ENCODE peak calls at places on chromosomes 4 and X, in eight cellular contexts. T is NCI-H187 treated with DMSO at 0.1 percent for 48 hours, A is GM04503, W is WERI-Rb-1, G is iPS-NIHi11, B is esophagus muscularis mucosa, H is anterior cingulate cortex, D is Calu3. F is an unnamed sample.

GRCh38 chr4:3685081-3685645 is 81.0 kb upstream of the ADRA2C start:
- DNase-seq in W (no peak), T (no peak), H (no peak), D (no peak), A (no peak), B (no peak), G (no peak), F (no peak)

GRCh38 chr4:14529653-14530052 is 472.6 kb upstream of the CPEB2 start:
- DNase-seq in A (no peak), G (peak; percentile 27), D (no peak), T (no peak), H (no peak), W (peak; percentile 9), B (no peak), F (no peak)

GRCh38 chrX:101206471-101206870 is 13.1 kb upstream of the DRP2 start:
- DNase-seq in A (no peak), W (no peak), B (no peak), H (no peak), D (no peak), G (peak; percentile 8), T (no peak), F (peak; percentile 56)

GRCh38 chr4:52157641-52158316 is 106.7 kb downstream of the SPATA18 start:
- DNase-seq in T (no peak), D (no peak), W (no peak), B (no peak), A (no peak), G (no peak), H (no peak), F (no peak)

GRCh38 chr4:152307669-152308068 is 228.2 kb downstream of the FBXW7 start:
- DNase-seq in G (no peak), B (no peak), H (no peak), D (no peak), A (no peak), W (no peak), T (no peak), F (no peak)

GRCh38 chr4:84563002-84563401 is 19.9 kb upstream of the CDS1 start:
- DNase-seq in W (no peak), H (no peak), D (no peak), T (no peak), B (no peak), A (no peak), G (no peak), F (no peak)

GRCh38 chr4:67765928-67766327 is 11.7 kb upstream of the GNRHR start:
- DNase-seq in T (no peak), D (no peak), G (no peak), H (no peak), A (no peak), W (no peak), B (no peak), F (no peak)

GRCh38 chr4:170145120-170145519 is 55.4 kb upstream of the AADAT start:
- DNase-seq in B (no peak), H (no peak), A (no peak), D (no peak), T (no peak), W (no peak), G (no peak), F (no peak)

GRCh38 chr4:152156448-152156847 is 379.4 kb downstream of the FBXW7 start:
- DNase-seq in G (no peak), A (no peak), B (no peak), D (no peak), T (no peak), W (no peak), H (no peak), F (no peak)

GRCh38 chrX:121641560-121641959 is 594.1 kb downstream of the GLUD2 start:
- DNase-seq in T (no peak), W (no peak), D (no peak), B (no peak), H (no peak), G (no peak), A (peak; percentile 30), F (peak; percentile 36)

GRCh38 chr4:119110121-119110520 is 25.5 kb upstream of the MYOZ2 start:
- DNase-seq in A (peak; percentile 57), D (no peak), T (no peak), W (no peak), B (no peak), G (no peak), H (no peak), F (no peak)

GRCh38 chr4:139528377-139529005 is 27.5 kb downstream of the SETD7 start:
- DNase-seq in W (peak; percentile 39), T (no peak), H (no peak), G (no peak), D (no peak), A (peak; percentile 69), B (no peak), F (no peak)

GRCh38 chr4:57639566-57640328 is 529.6 kb upstream of the IGFBP7 start:
- DNase-seq in H (no peak), T (no peak), G (no peak), D (no peak), W (no peak), B (no peak), A (no peak), F (no peak)

GRCh38 chr4:3822230-3822947 is 56.2 kb downstream of the ADRA2C start:
- DNase-seq in H (no peak), D (no peak), G (no peak), B (no peak), W (peak; percentile 87), T (no peak), A (no peak), F (no peak)

GRCh38 chrX:131827935-131828334 is 195.2 kb upstream of the STK26 start:
- DNase-seq in W (peak; percentile 70), T (peak; percentile 3), H (no peak), G (peak; percentile 29), D (peak; percentile 44), A (no peak), B (no peak), F (peak; percentile 63)

GRCh38 chrX:136250191-136251041 is 784 bp downstream of the MAP7D3 start:
- DNase-seq in G (peak; percentile 34), D (peak; percentile 4), H (no peak), B (no peak), A (no peak), W (no peak), T (no peak), F (no peak)

GRCh38 chr4:129623233-129623632 is 527.3 kb downstream of the C4orf33 start:
- DNase-seq in G (no peak), H (no peak), A (no peak), T (no peak), W (no peak), B (no peak), D (no peak), F (no peak)

GRCh38 chr4:48620093-48620492 is 130.0 kb downstream of the ZAR1 start:
- DNase-seq in T (no peak), W (no peak), D (no peak), A (no peak), B (no peak), H (no peak), G (no peak), F (no peak)

GRCh38 chrX:24099394-24099793 is 44.6 kb downstream of the EIF2S3 start:
- DNase-seq in H (no peak), T (no peak), D (no peak), G (no peak), A (no peak), B (no peak), W (no peak), F (no peak)

GRCh38 chr4:157217708-157218107 is 2.8 kb upstream of the GRIA2 start:
- DNase-seq in H (no peak), W (no peak), D (peak; percentile 3), A (no peak), T (no peak), B (no peak), G (peak; percentile 9), F (no peak)

GRCh38 chr4:143558823-143559756 is 45.6 kb downstream of the SMARCA5 start:
- DNase-seq in D (peak; percentile 69), T (peak; percentile 32), G (peak; percentile 86), A (peak; percentile 21), B (no peak), W (peak; percentile 95), H (peak; percentile 25), F (peak; percentile 52)

GRCh38 chr4:107896651-107897050 is 34.7 kb upstream of the CYP2U1 start:
- DNase-seq in W (no peak), A (peak; percentile 29), B (no peak), H (no peak), T (no peak), G (no peak), D (no peak), F (no peak)

GRCh38 chr4:110249687-110250387 is 51.4 kb upstream of the ELOVL6 start:
- DNase-seq in A (no peak), T (no peak), W (no peak), B (no peak), G (no peak), D (no peak), H (no peak), F (no peak)

GRCh38 chr4:5780831-5781480 is 70.0 kb downstream of the EVC start:
- DNase-seq in H (no peak), B (no peak), A (peak; percentile 86), T (no peak), G (no peak), W (peak; percentile 2), D (no peak), F (no peak)

GRCh38 chrX:18758166-18758932 is 50.9 kb downstream of the PPEF1 start:
- DNase-seq in W (no peak), D (no peak), T (no peak), H (no peak), G (no peak), A (no peak), B (no peak), F (no peak)

GRCh38 chrX:11346283-11346682 is 53.1 kb downstream of the AMELX start:
- DNase-seq in B (no peak), D (no peak), A (no peak), H (no peak), G (no peak), T (no peak), W (no peak), F (no peak)

GRCh38 chr4:104751468-104751867 is 256.8 kb upstream of the CXXC4 start:
- DNase-seq in W (peak; percentile 74), A (no peak), G (no peak), D (no peak), T (no peak), H (no peak), B (no peak), F (no peak)

GRCh38 chrX:136310411-136310810 is 9.6 kb downstream of the ADGRG4 start:
- DNase-seq in D (no peak), W (no peak), A (no peak), H (no peak), G (peak; percentile 14), B (no peak), T (no peak), F (no peak)

GRCh38 chrX:23901805-23902204 is 5.9 kb downstream of the APOO start:
- DNase-seq in B (no peak), T (no peak), A (no peak), H (no peak), W (peak; percentile 36), G (peak; percentile 14), D (peak; percentile 44), F (peak; percentile 84)

GRCh38 chr4:119337010-119337409 is 15.1 kb upstream of the FABP2 start:
- DNase-seq in T (no peak), D (no peak), G (no peak), A (no peak), B (no peak), W (no peak), H (no peak), F (no peak)

GRCh38 chrX:153598541-153599191 is at the start of gene CCNQ:
- DNase-seq in D (peak; percentile 30), B (no peak), A (no peak), H (no peak), T (no peak), G (peak; percentile 39), W (peak; percentile 31), F (no peak)

GRCh38 chrX:124502144-124502543 is 155.8 kb downstream of the SH2D1A start:
- DNase-seq in G (no peak), T (no peak), A (no peak), H (no peak), W (no peak), D (no peak), B (no peak), F (peak; percentile 53)

GRCh38 chrX:85903692-85904471 is 143.5 kb downstream of the CHM start:
- DNase-seq in H (no peak), A (no peak), W (no peak), G (no peak), D (no peak), B (no peak), T (no peak), F (no peak)

GRCh38 chr4:164252286-164252685 is 501.6 kb upstream of the SMIM31 start:
- DNase-seq in G (peak; percentile 43), T (no peak), B (no peak), A (no peak), H (peak; percentile 0), D (no peak), W (no peak), F (peak; percentile 52)